ENCODE peak calls at places on chromosomes 4 and X, in eight cellular contexts. Q, X, G, J, I, Y, T and C are unnamed samples.

GRCh38 chrX:129577473-129577872 is 37.4 kb downstream of the OCRL start:
- DNase-seq in Q (no peak), T (no peak), I (peak), Y (no peak), J (peak), G (no peak), X (peak), C (no peak)

GRCh38 chr4:6972911-6973310 is 63.3 kb downstream of the TBC1D14 start:
- DNase-seq in J (no peak), T (no peak), Y (no peak), G (no peak), Q (no peak), X (no peak), I (no peak), C (no peak)

GRCh38 chrX:8627796-8628195 is 104.1 kb downstream of the ANOS1 start:
- DNase-seq in G (no peak), Q (no peak), I (no peak), J (no peak), Y (no peak), X (no peak), T (no peak), C (no peak)

GRCh38 chrX:68830486-68831404 is 1.9 kb downstream of the EFNB1 start:
- DNase-seq in G (no peak), T (no peak), Q (no peak), Y (no peak), X (no peak), J (no peak), I (no peak), C (peak)

GRCh38 chrX:9471571-9471985 is 6.7 kb downstream of the TBL1X start:
- DNase-seq in Q (no peak), Y (no peak), J (no peak), I (no peak), X (no peak), G (no peak), T (no peak), C (no peak)

GRCh38 chr4:106971586-106971985 is 64.5 kb downstream of the DKK2 start:
- DNase-seq in J (no peak), T (no peak), X (no peak), Q (no peak), I (no peak), Y (no peak), G (no peak), C (no peak)

GRCh38 chrX:39859991-39860861 is 237.5 kb downstream of the BCOR start:
- DNase-seq in G (peak), X (no peak), Y (no peak), Q (peak), J (peak), I (no peak), T (no peak), C (no peak)

GRCh38 chrX:103405009-103405333 is 28.6 kb downstream of the BEX3 start:
- DNase-seq in Y (no peak), J (no peak), X (no peak), G (no peak), Q (no peak), I (no peak), T (no peak), C (no peak)

GRCh38 chr4:111066887-111067286 is 444.0 kb upstream of the PITX2 start:
- DNase-seq in X (peak), I (no peak), J (peak), Q (no peak), Y (no peak), T (no peak), G (no peak), C (peak)

GRCh38 chr4:89681219-89681618 is 155.7 kb downstream of the SNCA start:
- DNase-seq in Q (no peak), J (no peak), I (no peak), G (no peak), Y (peak), X (no peak), T (no peak), C (no peak)

GRCh38 chr4:41327770-41328169 is 71.0 kb downstream of the UCHL1 start:
- DNase-seq in X (no peak), T (no peak), I (no peak), J (no peak), G (no peak), Y (no peak), Q (no peak), C (no peak)

GRCh38 chr4:103095080-103095479 is 4.6 kb downstream of the BDH2 start:
- DNase-seq in Q (no peak), J (no peak), X (no peak), T (no peak), Y (no peak), I (no peak), G (no peak), C (no peak)

GRCh38 chr4:60923075-60923474 is 277.1 kb upstream of the ADGRL3 start:
- DNase-seq in J (no peak), Q (no peak), I (no peak), X (no peak), Y (no peak), T (no peak), G (no peak), C (no peak)

GRCh38 chr4:177064724-177065394 is 244.8 kb upstream of the NEIL3 start:
- DNase-seq in T (no peak), I (no peak), J (no peak), X (no peak), Q (no peak), G (no peak), Y (no peak), C (no peak)

GRCh38 chrX:49209434-49210251 is 9.7 kb upstream of the SYP start:
- DNase-seq in J (no peak), Y (no peak), I (no peak), Q (no peak), X (no peak), T (no peak), G (no peak), C (no peak)

GRCh38 chr4:183388021-183388420 is 56.4 kb upstream of the CDKN2AIP start:
- DNase-seq in Q (no peak), T (no peak), Y (no peak), G (no peak), I (no peak), J (no peak), X (no peak), C (no peak)

GRCh38 chr4:163092093-163092492 is 74.6 kb downstream of the NAF1 start:
- DNase-seq in I (no peak), X (no peak), J (no peak), G (no peak), Q (no peak), T (no peak), Y (no peak), C (no peak)

GRCh38 chr4:98630804-98631454 is 27.5 kb downstream of the TSPAN5 start:
- DNase-seq in X (no peak), J (no peak), G (no peak), T (no peak), Q (no peak), I (no peak), Y (no peak), C (no peak)

GRCh38 chr4:65918217-65918616 is 247.9 kb upstream of the EPHA5 start:
- DNase-seq in Y (no peak), Q (no peak), I (no peak), T (no peak), X (no peak), G (no peak), J (no peak), C (no peak)

GRCh38 chr4:64330143-64330542 is 79.1 kb downstream of the TECRL start:
- DNase-seq in I (no peak), G (no peak), X (no peak), J (no peak), Y (no peak), T (no peak), Q (no peak), C (no peak)

GRCh38 chr4:4277531-4277930 is 12.4 kb downstream of the LYAR start:
- DNase-seq in T (no peak), J (no peak), Q (no peak), X (no peak), I (no peak), G (no peak), Y (no peak), C (no peak)

GRCh38 chr4:2745981-2746806 is 9.9 kb downstream of the TNIP2 start:
- DNase-seq in Y (peak), J (peak), T (no peak), I (no peak), X (peak), G (peak), Q (peak), C (no peak)

GRCh38 chr4:102779204-102779603 is 18.4 kb upstream of the MANBA start:
- DNase-seq in X (no peak), G (no peak), I (no peak), J (no peak), Q (no peak), Y (no peak), T (no peak), C (no peak)

GRCh38 chr4:139011220-139011950 is 4.2 kb upstream of the NOCT start:
- DNase-seq in Q (no peak), Y (no peak), X (no peak), I (no peak), G (no peak), J (no peak), T (no peak), C (no peak)

GRCh38 chrX:64975491-64975890 is 759 bp downstream of the ZC4H2 start:
- DNase-seq in I (peak), T (peak), G (peak), Q (peak), J (no peak), X (peak), Y (peak), C (peak)

GRCh38 chrX:153438522-153438921 is 7.3 kb downstream of the TREX2 start:
- DNase-seq in Y (no peak), T (peak), X (peak), I (no peak), G (no peak), Q (no peak), J (peak), C (no peak)

GRCh38 chr4:172411180-172411579 is 598.0 kb downstream of the GALNTL6 start:
- DNase-seq in Q (no peak), I (no peak), T (no peak), Y (no peak), X (no peak), J (no peak), G (no peak), C (no peak)

GRCh38 chrX:67094061-67094460 is 449.8 kb upstream of the AR start:
- DNase-seq in I (no peak), X (no peak), Y (no peak), J (no peak), Q (no peak), T (no peak), G (no peak), C (no peak)

GRCh38 chrX:40037367-40037766 is 60.4 kb downstream of the BCOR start:
- DNase-seq in T (no peak), Q (no peak), I (no peak), Y (no peak), X (no peak), G (no peak), J (no peak), C (no peak)

GRCh38 chrX:153460826-153461225 is 9.6 kb downstream of the HAUS7 start:
- DNase-seq in J (peak), Q (no peak), T (peak), X (peak), Y (peak), G (peak), I (peak), C (peak)

GRCh38 chrX:100591256-100592051 is 6.7 kb downstream of the TNMD start:
- DNase-seq in I (no peak), J (no peak), X (no peak), Y (no peak), T (no peak), G (no peak), Q (no peak), C (no peak)

GRCh38 chrX:21375795-21376069 is 1.5 kb downstream of the CNKSR2 start:
- DNase-seq in X (no peak), I (no peak), G (no peak), Q (no peak), J (no peak), T (no peak), Y (no peak), C (no peak)

GRCh38 chr4:38842998-38843397 is 13.6 kb downstream of the TLR6 start:
- DNase-seq in Y (no peak), G (no peak), I (no peak), J (no peak), T (no peak), X (no peak), Q (no peak), C (peak)

GRCh38 chrX:14673236-14673635 is 143.9 kb downstream of the GLRA2 start:
- DNase-seq in I (no peak), Y (no peak), T (no peak), G (no peak), Q (no peak), J (no peak), X (no peak), C (no peak)

GRCh38 chr4:84870398-84871163 is 95.9 kb downstream of the WDFY3 start:
- DNase-seq in T (peak), X (peak), I (no peak), J (peak), Q (no peak), Y (no peak), G (no peak), C (no peak)

GRCh38 chrX:64976673-64977040 is 407 bp upstream of the ZC4H2 start:
- DNase-seq in Y (no peak), Q (no peak), T (no peak), J (no peak), G (no peak), I (no peak), X (no peak), C (no peak)

GRCh38 chrX:74923942-74924448 is 1.3 kb downstream of the NEXMIF start:
- DNase-seq in X (peak), Q (peak), I (no peak), T (no peak), G (no peak), Y (peak), J (no peak), C (peak)

GRCh38 chr4:133565379-133565778 is 416.3 kb downstream of the PCDH10 start:
- DNase-seq in Y (no peak), T (peak), G (no peak), Q (no peak), I (peak), J (peak), X (no peak), C (no peak)